ENCODE peak calls at places on chromosomes 6 and 20, in nine cellular contexts. X is astrocyte of the spinal cord; U is BJ; W is AG20443; Y is iris pigment epithelial cell; D is stimulated activated CD4-positive, alpha-beta T cell treated with anti-CD3 and anti-CD28 coated beads, TNF-alpha, amount 100 ng/mL, for 4 hours; N is HS-5; B is SK-MEL-5; K is psoas muscle. L is an unnamed sample.

GRCh38 chr20:45094201-45094600 is 6.7 kb downstream of the KCNS1 start:
- DNase-seq in D (no peak), Y (no peak), W (no peak), U (no peak), N (no peak), X (no peak), B (no peak), K (no peak), L (no peak)

GRCh38 chr6:87731818-87732661 is 30.0 kb upstream of the AKIRIN2 start:
- DNase-seq in B (peak; percentile 81), U (peak; percentile 53), K (peak; percentile 95), W (peak; percentile 80), X (peak; percentile 88), Y (peak; percentile 95), D (no peak), N (peak; percentile 84), L (peak; percentile 48)

GRCh38 chr6:20412674-20413073 is 11.0 kb downstream of the E2F3 start:
- DNase-seq in D (no peak), B (no peak), N (no peak), W (no peak), K (no peak), U (no peak), X (no peak), Y (no peak), L (no peak)

GRCh38 chr20:34322267-34323105 is 19.3 kb upstream of the AHCY start:
- DNase-seq in N (no peak), U (no peak), K (no peak), Y (no peak), X (no peak), D (no peak), W (no peak), B (no peak), L (no peak)

GRCh38 chr20:56371977-56372376 is 13.2 kb downstream of the FAM210B start:
- DNase-seq in U (no peak), X (no peak), K (no peak), W (no peak), Y (no peak), D (no peak), B (no peak), N (no peak), L (no peak)

GRCh38 chr6:112183271-112183671 is 71.1 kb downstream of the LAMA4 start:
- DNase-seq in W (no peak), N (no peak), K (no peak), U (no peak), D (no peak), Y (peak; percentile 82), B (no peak), X (peak; percentile 79), L (no peak)

GRCh38 chr6:52609968-52610367 is 33.1 kb upstream of the TRAM2 start:
- DNase-seq in U (no peak), N (no peak), X (no peak), B (no peak), W (no peak), K (no peak), D (no peak), Y (peak; percentile 36), L (no peak)

GRCh38 chr20:35269055-35269781 is 8.7 kb downstream of the MMP24OS start:
- DNase-seq in K (peak; percentile 66), W (peak; percentile 84), B (peak; percentile 84), D (no peak), U (no peak), Y (peak; percentile 61), N (no peak), X (peak; percentile 56), L (peak; percentile 62)

GRCh38 chr6:28988536-28989415 is 16.3 kb downstream of the ZNF311 start:
- DNase-seq in B (peak; percentile 1), D (peak; percentile 55), U (no peak), Y (peak; percentile 81), X (peak; percentile 61), N (no peak), W (peak; percentile 61), K (peak; percentile 43), L (peak; percentile 74)

GRCh38 chr6:112332274-112332673 is 14.9 kb upstream of the RFPL4B start:
- DNase-seq in K (no peak), B (no peak), D (no peak), N (peak; percentile 84), W (peak; percentile 31), U (peak; percentile 88), Y (no peak), X (no peak), L (no peak)

GRCh38 chr6:125229080-125229479 is 72.7 kb downstream of the HDDC2 start:
- DNase-seq in X (peak; percentile 13), B (no peak), W (no peak), U (no peak), N (no peak), Y (no peak), K (no peak), D (no peak), L (no peak)

GRCh38 chr20:22106308-22106938 is 401.0 kb downstream of the PAX1 start:
- DNase-seq in N (no peak), K (no peak), X (peak; percentile 33), B (peak; percentile 60), W (no peak), D (no peak), Y (peak; percentile 3), U (no peak), L (no peak)

GRCh38 chr6:166268431-166268830 is 39.8 kb downstream of the PRR18 start:
- DNase-seq in Y (no peak), X (no peak), N (no peak), D (no peak), K (no peak), B (no peak), U (no peak), W (no peak), L (no peak)

GRCh38 chr6:27726620-27727023 is 185.6 kb downstream of the OR2B2 start:
- DNase-seq in W (no peak), Y (peak; percentile 42), N (no peak), X (no peak), U (no peak), D (no peak), B (peak; percentile 65), K (no peak), L (no peak)

GRCh38 chr6:57116776-57117175 is 26.8 kb downstream of the ZNF451 start:
- DNase-seq in Y (no peak), X (no peak), K (no peak), B (no peak), U (no peak), W (no peak), N (no peak), D (no peak), L (no peak)

GRCh38 chr6:78436335-78436734 is 431.0 kb upstream of the IRAK1BP1 start:
- DNase-seq in Y (peak; percentile 56), X (peak; percentile 35), N (peak; percentile 23), D (no peak), K (no peak), W (peak; percentile 32), U (no peak), B (peak; percentile 53), L (no peak)

GRCh38 chr6:107822154-107823046 is 1.7 kb downstream of the SCML4 start:
- DNase-seq in W (no peak), Y (no peak), N (no peak), U (no peak), X (no peak), K (no peak), D (peak; percentile 20), B (no peak), L (peak; percentile 67)

L was measured in activated CD4-positive, alpha-beta memory T cell treated with anti-CD3 and anti-CD28 coated beads, Interleukin-2, amount 10 ng/mL, durations not matched to agents 7 days and 5 days.